ENCODE peak calls at places on chromosomes 16 and 17, in ten cellular contexts. K is IMR-90, V is RWPE1, E is kidney epithelial cell, L is astrocyte of the spinal cord, M is neural progenitor cell, J is sigmoid colon, I is H9, P is dorsolateral prefrontal cortex, S is spleen. G is an unnamed sample.

GRCh38 chr16:47780213-47780612 is 319.1 kb downstream of the PHKB start:
- DNase-seq in J (no peak), S (no peak), P (no peak), E (no peak), K (no peak), M (no peak), L (no peak), I (no peak), V (no peak), G (no peak)

GRCh38 chr17:44807817-44808155 is 22.3 kb downstream of the GJC1 start:
- DNase-seq in K (no peak), S (no peak), L (no peak), E (no peak), V (no peak), J (no peak), I (no peak), M (no peak), P (no peak), G (peak)

GRCh38 chr17:68175416-68175815 is 72.4 kb upstream of the AMZ2 start:
- DNase-seq in V (no peak), K (no peak), E (no peak), S (no peak), I (no peak), P (no peak), M (no peak), L (no peak), J (no peak), G (no peak)

GRCh38 chr17:83101805-83102480 is 22.5 kb downstream of the METRNL start:
- DNase-seq in K (no peak), J (no peak), V (peak), P (no peak), M (no peak), E (no peak), S (no peak), I (no peak), L (no peak), G (no peak)

GRCh38 chr16:54156349-54156748 is 130.2 kb downstream of the IRX3 start:
- DNase-seq in S (no peak), P (no peak), V (no peak), K (no peak), J (no peak), L (no peak), I (no peak), E (no peak), M (no peak), G (no peak)

GRCh38 chr16:46427340-46428107 is 193.7 kb downstream of the SHCBP1 start:
- DNase-seq in S (no peak), P (no peak), L (no peak), K (no peak), E (no peak), J (no peak), I (no peak), M (no peak), V (no peak), G (no peak)

GRCh38 chr17:30716461-30717289 is 107.8 kb downstream of the CRLF3 start:
- DNase-seq in I (peak), S (peak), M (no peak), L (no peak), J (peak), V (no peak), K (peak), E (no peak), P (no peak), G (no peak)

GRCh38 chr17:35879748-35880654 is at the start of gene CCL5:
- DNase-seq in I (no peak), L (no peak), S (peak), E (no peak), M (no peak), P (no peak), J (no peak), V (peak), K (peak), G (no peak)

GRCh38 chr16:3171855-3172593 is 16.0 kb upstream of the OR1F1 start:
- DNase-seq in V (no peak), S (peak), L (no peak), M (peak), E (no peak), K (peak), P (no peak), J (peak), I (peak), G (no peak)

GRCh38 chr17:48100160-48100559 is 1.1 kb downstream of the CBX1 start:
- DNase-seq in V (peak), S (no peak), E (no peak), P (no peak), K (peak), I (no peak), M (no peak), J (peak), L (no peak), G (no peak)

GRCh38 chr17:29400818-29401217 is 10.7 kb downstream of the TAOK1 start:
- DNase-seq in K (no peak), M (no peak), P (no peak), I (no peak), E (no peak), S (no peak), J (no peak), L (no peak), V (no peak), G (no peak)

GRCh38 chr17:8593276-8593675 is 37.2 kb downstream of the MYH10 start:
- DNase-seq in S (no peak), I (no peak), P (no peak), M (no peak), V (no peak), L (no peak), J (no peak), K (no peak), E (no peak), G (no peak)

GRCh38 chr17:19724501-19725420 is 8.4 kb upstream of the SLC47A2 start:
- DNase-seq in E (no peak), J (peak), M (no peak), L (no peak), V (peak), K (no peak), P (peak), I (peak), S (peak), G (no peak)

GRCh38 chr16:89360760-89361435 is 129.5 kb downstream of the ANKRD11 start:
- DNase-seq in P (no peak), S (peak), V (no peak), J (no peak), E (no peak), I (no peak), M (no peak), L (no peak), K (no peak), G (no peak)

GRCh38 chr16:22216191-22216831 is 10.2 kb downstream of the EEF2K start:
- DNase-seq in M (no peak), K (peak), L (peak), V (no peak), S (no peak), J (no peak), I (no peak), P (peak), E (no peak), G (no peak)

GRCh38 chr17:14118951-14119350 is 49.6 kb downstream of the COX10 start:
- DNase-seq in K (no peak), M (no peak), V (no peak), S (no peak), E (no peak), L (no peak), J (no peak), I (no peak), P (no peak), G (no peak)

GRCh38 chr17:45290269-45290765 is 26.5 kb downstream of the MAP3K14 start:
- DNase-seq in L (no peak), K (no peak), M (no peak), P (peak), J (no peak), I (no peak), E (no peak), V (no peak), S (no peak), G (no peak)

GRCh38 chr17:8941520-8941919 is 24.0 kb downstream of the PIK3R5 start:
- DNase-seq in K (no peak), P (no peak), I (peak), V (no peak), E (no peak), S (peak), J (no peak), L (no peak), M (no peak), G (no peak)

GRCh38 chr16:24073321-24073720 is 182.8 kb upstream of the CACNG3 start:
- DNase-seq in I (no peak), V (no peak), P (no peak), E (no peak), J (no peak), K (no peak), M (no peak), S (no peak), L (no peak), G (no peak)

GRCh38 chr16:24069036-24069590 is 187.0 kb upstream of the CACNG3 start:
- DNase-seq in I (peak), K (no peak), P (no peak), M (no peak), E (no peak), J (no peak), L (no peak), V (no peak), S (no peak), G (no peak)

GRCh38 chr16:24071990-24072389 is 184.1 kb upstream of the CACNG3 start:
- DNase-seq in P (no peak), M (no peak), L (no peak), K (no peak), S (no peak), V (no peak), E (no peak), J (no peak), I (peak), G (no peak)

GRCh38 chr16:24074574-24074973 is 181.6 kb upstream of the CACNG3 start:
- DNase-seq in K (no peak), I (peak), M (no peak), L (no peak), J (no peak), E (no peak), P (no peak), S (no peak), V (no peak), G (no peak)

DNA sequence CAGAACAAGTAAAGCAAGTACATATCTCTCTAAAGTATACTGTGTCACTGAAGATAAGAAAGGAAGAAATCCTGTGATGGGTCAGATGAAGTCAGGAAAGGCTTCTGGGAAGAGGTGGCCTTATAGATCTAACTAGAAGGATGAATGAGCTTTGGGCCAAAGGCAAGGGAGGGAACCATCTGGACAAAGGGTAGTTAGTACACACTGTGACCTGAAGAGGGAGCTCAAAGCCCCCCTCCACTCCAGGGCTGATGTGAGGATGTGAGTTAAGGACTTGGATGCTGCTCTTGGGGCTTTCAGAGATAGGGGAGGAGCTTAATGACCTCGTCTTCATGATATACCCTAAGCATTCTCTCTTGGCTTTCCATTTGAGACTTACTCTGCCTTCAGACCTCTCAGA is 185.3 kb upstream of the CACNG3 start:
- DNase-seq in E (no peak), J (no peak), M (peak), L (no peak), P (no peak), I (peak), V (peak), S (no peak), K (peak), G (peak)
- TF ChIP-seq CTCF in E (peak), J (no peak), M (peak), L (peak), P (peak), I (peak), V (no peak), S (peak), K (peak), G (peak)

DNA sequence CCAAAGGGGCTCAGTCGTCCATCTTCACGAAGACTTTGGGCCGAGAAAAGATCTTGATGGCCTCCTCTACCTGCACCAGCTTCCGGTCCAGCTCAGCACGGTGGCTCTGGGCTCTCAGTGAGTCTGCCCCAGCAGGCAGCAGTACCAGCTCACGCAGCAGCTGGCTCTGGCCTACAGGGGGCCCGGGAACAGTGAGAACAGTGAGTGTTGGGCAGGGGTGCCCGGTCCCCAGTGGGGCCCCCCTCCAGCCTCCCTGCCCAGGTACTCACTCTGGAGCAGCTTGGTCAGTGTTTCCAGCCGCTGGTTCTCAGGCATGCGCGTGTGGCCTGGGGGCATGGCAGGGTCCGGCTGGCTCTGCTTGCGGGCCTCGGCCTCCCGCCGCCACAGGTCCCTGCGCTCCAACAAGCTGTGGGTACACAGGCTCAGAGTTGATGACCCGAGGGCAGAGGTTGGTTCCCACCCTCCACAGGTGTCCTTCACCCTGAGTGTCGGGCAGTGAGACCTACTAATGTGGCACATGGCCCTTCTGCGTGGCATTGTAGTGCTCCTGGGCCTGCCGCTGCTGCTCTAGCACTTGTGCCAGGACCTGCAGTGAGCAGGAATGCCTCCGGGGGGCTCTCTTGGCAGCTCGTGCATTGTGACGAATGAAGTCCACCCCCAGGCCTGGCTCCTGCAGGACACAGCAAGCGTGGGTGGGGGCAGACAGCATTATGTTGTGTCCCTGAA is 2.6 kb downstream of the PARD6A start:
- DNase-seq in K (no peak), V (no peak), I (peak), S (no peak), J (peak), P (no peak), M (peak), E (no peak), L (no peak), G (peak)
- TF ChIP-seq CTCF in K (peak), V (peak), I (peak), S (peak), J (no peak), P (no peak), M (peak), E (peak), L (peak), G (peak)

DNA sequence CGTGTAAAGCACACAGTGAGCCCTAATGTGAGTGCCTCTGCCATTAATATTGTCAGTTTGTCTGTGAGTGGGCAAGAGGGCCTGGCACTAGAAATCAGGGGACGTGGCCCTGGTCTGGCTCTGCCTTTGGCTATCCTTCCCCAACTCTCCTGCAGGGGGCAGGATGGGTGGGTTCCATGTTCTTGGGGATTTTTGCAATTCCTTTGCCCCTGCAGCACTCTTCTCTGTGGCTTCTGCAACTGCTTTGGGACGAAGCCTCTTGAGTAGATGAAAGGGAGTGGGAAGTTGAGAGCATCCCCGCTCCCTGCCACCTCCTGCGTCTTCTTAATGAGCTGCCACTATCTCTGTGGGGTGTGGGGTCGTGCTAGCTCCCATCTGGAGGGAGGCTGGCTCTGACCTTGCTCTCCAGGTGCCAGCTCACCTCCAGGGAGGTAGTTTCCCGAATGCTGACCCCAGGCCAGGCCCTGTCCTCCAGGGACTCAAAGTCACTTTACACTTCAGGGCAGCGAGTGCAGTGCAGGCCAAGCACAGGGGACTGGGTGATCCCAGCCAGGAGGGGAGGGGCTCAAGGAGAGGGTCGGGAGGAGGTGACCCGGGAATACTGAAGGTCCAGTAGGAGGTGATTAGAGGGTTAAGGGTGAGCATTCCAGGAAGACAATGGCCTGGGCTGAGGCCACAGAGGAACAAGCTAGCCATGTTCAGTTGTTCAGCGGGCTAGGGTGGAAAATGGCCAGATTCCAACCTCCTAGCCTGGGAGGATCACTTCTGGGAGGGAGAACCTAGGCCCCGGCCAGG is 121.0 kb upstream of the NLRP1 start:
- DNase-seq in P (no peak), M (peak), K (peak), I (peak), S (no peak), V (no peak), L (no peak), E (no peak), J (no peak), G (peak)
- TF ChIP-seq CTCF in P (peak), M (peak), K (peak), I (peak), S (peak), V (no peak), L (peak), E (peak), J (no peak), G (peak)

GRCh38 chr17:4333041-4333440 is 33.4 kb downstream of the UBE2G1 start:
- DNase-seq in L (no peak), S (no peak), P (no peak), K (no peak), V (no peak), E (no peak), M (no peak), I (no peak), J (no peak), G (no peak)

GRCh38 chr17:4327638-4328037 is 38.8 kb downstream of the UBE2G1 start:
- DNase-seq in M (no peak), P (no peak), I (no peak), E (no peak), K (peak), J (no peak), L (peak), S (no peak), V (peak), G (no peak)

GRCh38 chr17:4332296-4332970 is 34.0 kb downstream of the UBE2G1 start:
- DNase-seq in M (peak), V (peak), P (no peak), S (no peak), L (no peak), J (no peak), E (no peak), I (no peak), K (peak), G (no peak)

GRCh38 chr17:4331614-4332013 is 34.9 kb downstream of the UBE2G1 start:
- DNase-seq in K (no peak), L (no peak), I (no peak), V (no peak), J (no peak), M (peak), P (no peak), S (no peak), E (no peak), G (peak)

GRCh38 chr17:4329838-4330237 is 36.6 kb downstream of the UBE2G1 start:
- DNase-seq in L (peak), E (peak), V (peak), P (no peak), M (no peak), I (no peak), S (no peak), K (peak), J (no peak), G (no peak)
- TF ChIP-seq CTCF in L (no peak), E (no peak), V (no peak), P (no peak), M (no peak), I (no peak), S (no peak), K (no peak), J (no peak), G (no peak)

G was measured in glutamatergic neuron.